ENCODE peak calls at places on chromosomes 6 and 20, in eight cellular contexts. One of them, this sample, is unnamed.

GRCh38 chr20:54061106-54061881 is 9.1 kb downstream of the BCAS1 start:
- DNase-seq in HTR-8/SVneo: no peak
- DNase-seq in naive B cell: no peak
- DNase-seq in prostate gland: no peak
- DNase-seq in left ventricle myocardium inferior: no peak
- DNase-seq in GM13976: no peak
- DNase-seq in AG08395: peak
- DNase-seq in activated effector memory CD4-positive, alpha-beta T cell treated with anti-CD3 and anti-CD28 coated beads, Interleukin-2, amount 50 U/mL, for 16 hours: no peak
- DNase-seq in this sample: no peak

GRCh38 chr6:145756170-145756662 is 20.9 kb upstream of the EPM2A start:
- DNase-seq in activated effector memory CD4-positive, alpha-beta T cell treated with anti-CD3 and anti-CD28 coated beads, Interleukin-2, amount 50 U/mL, for 16 hours: no peak
- DNase-seq in GM13976: no peak
- DNase-seq in naive B cell: no peak
- DNase-seq in HTR-8/SVneo: peak
- DNase-seq in AG08395: peak
- DNase-seq in prostate gland: peak
- DNase-seq in left ventricle myocardium inferior: peak
- DNase-seq in this sample: no peak

GRCh38 chr6:89834884-89835792 is 5.5 kb downstream of the CASP8AP2 start:
- DNase-seq in prostate gland: no peak
- DNase-seq in GM13976: peak
- DNase-seq in naive B cell: peak
- DNase-seq in left ventricle myocardium inferior: no peak
- DNase-seq in HTR-8/SVneo: no peak
- DNase-seq in activated effector memory CD4-positive, alpha-beta T cell treated with anti-CD3 and anti-CD28 coated beads, Interleukin-2, amount 50 U/mL, for 16 hours: peak
- DNase-seq in AG08395: peak
- DNase-seq in this sample: no peak

GRCh38 chr20:2237059-2237458 is 58.7 kb upstream of the TGM3 start:
- DNase-seq in AG08395: peak
- DNase-seq in GM13976: no peak
- DNase-seq in HTR-8/SVneo: peak
- DNase-seq in activated effector memory CD4-positive, alpha-beta T cell treated with anti-CD3 and anti-CD28 coated beads, Interleukin-2, amount 50 U/mL, for 16 hours: no peak
- DNase-seq in left ventricle myocardium inferior: no peak
- DNase-seq in prostate gland: peak
- DNase-seq in naive B cell: no peak
- DNase-seq in this sample: no peak

GRCh38 chr20:63861365-63861934 is at the start of gene ABHD16B:
- DNase-seq in AG08395: no peak
- DNase-seq in HTR-8/SVneo: no peak
- DNase-seq in activated effector memory CD4-positive, alpha-beta T cell treated with anti-CD3 and anti-CD28 coated beads, Interleukin-2, amount 50 U/mL, for 16 hours: no peak
- DNase-seq in naive B cell: no peak
- DNase-seq in prostate gland: no peak
- DNase-seq in left ventricle myocardium inferior: no peak
- DNase-seq in GM13976: no peak
- DNase-seq in this sample: no peak

GRCh38 chr6:138533667-138534066 is 34.4 kb upstream of the NHSL1 start:
- DNase-seq in AG08395: no peak
- DNase-seq in activated effector memory CD4-positive, alpha-beta T cell treated with anti-CD3 and anti-CD28 coated beads, Interleukin-2, amount 50 U/mL, for 16 hours: no peak
- DNase-seq in HTR-8/SVneo: no peak
- DNase-seq in GM13976: no peak
- DNase-seq in naive B cell: no peak
- DNase-seq in left ventricle myocardium inferior: no peak
- DNase-seq in prostate gland: no peak
- DNase-seq in this sample: no peak

GRCh38 chr6:112218563-112218962 is 35.8 kb downstream of the LAMA4 start:
- DNase-seq in GM13976: no peak
- DNase-seq in prostate gland: no peak
- DNase-seq in left ventricle myocardium inferior: peak
- DNase-seq in AG08395: no peak
- DNase-seq in naive B cell: no peak
- DNase-seq in activated effector memory CD4-positive, alpha-beta T cell treated with anti-CD3 and anti-CD28 coated beads, Interleukin-2, amount 50 U/mL, for 16 hours: no peak
- DNase-seq in HTR-8/SVneo: no peak
- DNase-seq in this sample: no peak

GRCh38 chr20:54526801-54527200 is 51.4 kb downstream of the DOK5 start:
- DNase-seq in prostate gland: no peak
- DNase-seq in activated effector memory CD4-positive, alpha-beta T cell treated with anti-CD3 and anti-CD28 coated beads, Interleukin-2, amount 50 U/mL, for 16 hours: no peak
- DNase-seq in left ventricle myocardium inferior: no peak
- DNase-seq in naive B cell: no peak
- DNase-seq in AG08395: no peak
- DNase-seq in GM13976: no peak
- DNase-seq in HTR-8/SVneo: no peak
- DNase-seq in this sample: no peak

GRCh38 chr6:96520851-96521115 is 823 bp upstream of the UFL1 start:
- DNase-seq in AG08395: no peak
- DNase-seq in left ventricle myocardium inferior: no peak
- DNase-seq in HTR-8/SVneo: no peak
- DNase-seq in naive B cell: no peak
- DNase-seq in prostate gland: no peak
- DNase-seq in GM13976: no peak
- DNase-seq in activated effector memory CD4-positive, alpha-beta T cell treated with anti-CD3 and anti-CD28 coated beads, Interleukin-2, amount 50 U/mL, for 16 hours: no peak
- DNase-seq in this sample: no peak

GRCh38 chr6:12014027-12014872 is 2.1 kb downstream of the HIVEP1 start:
- DNase-seq in AG08395: peak
- DNase-seq in naive B cell: no peak
- DNase-seq in prostate gland: no peak
- DNase-seq in left ventricle myocardium inferior: no peak
- DNase-seq in GM13976: no peak
- DNase-seq in activated effector memory CD4-positive, alpha-beta T cell treated with anti-CD3 and anti-CD28 coated beads, Interleukin-2, amount 50 U/mL, for 16 hours: no peak
- DNase-seq in HTR-8/SVneo: peak
- DNase-seq in this sample: no peak

GRCh38 chr20:50691585-50692552 is 527 bp upstream of the RIPOR3 start:
- DNase-seq in prostate gland: no peak
- DNase-seq in AG08395: no peak
- DNase-seq in left ventricle myocardium inferior: no peak
- DNase-seq in naive B cell: no peak
- DNase-seq in GM13976: no peak
- DNase-seq in HTR-8/SVneo: no peak
- DNase-seq in activated effector memory CD4-positive, alpha-beta T cell treated with anti-CD3 and anti-CD28 coated beads, Interleukin-2, amount 50 U/mL, for 16 hours: no peak
- DNase-seq in this sample: no peak

GRCh38 chr6:140744648-140745320 is 1370.3 kb upstream of the CITED2 start:
- DNase-seq in HTR-8/SVneo: no peak
- DNase-seq in activated effector memory CD4-positive, alpha-beta T cell treated with anti-CD3 and anti-CD28 coated beads, Interleukin-2, amount 50 U/mL, for 16 hours: no peak
- DNase-seq in GM13976: no peak
- DNase-seq in prostate gland: no peak
- DNase-seq in naive B cell: no peak
- DNase-seq in left ventricle myocardium inferior: no peak
- DNase-seq in AG08395: peak
- DNase-seq in this sample: no peak

GRCh38 chr20:309841-310644 is 12.7 kb downstream of the ZCCHC3 start:
- DNase-seq in AG08395: peak
- DNase-seq in prostate gland: peak
- DNase-seq in naive B cell: peak
- DNase-seq in GM13976: peak
- DNase-seq in activated effector memory CD4-positive, alpha-beta T cell treated with anti-CD3 and anti-CD28 coated beads, Interleukin-2, amount 50 U/mL, for 16 hours: peak
- DNase-seq in HTR-8/SVneo: peak
- DNase-seq in left ventricle myocardium inferior: peak
- DNase-seq in this sample: peak

GRCh38 chr20:34403908-34404307 is 40.8 kb downstream of the ITCH start:
- DNase-seq in activated effector memory CD4-positive, alpha-beta T cell treated with anti-CD3 and anti-CD28 coated beads, Interleukin-2, amount 50 U/mL, for 16 hours: no peak
- DNase-seq in naive B cell: peak
- DNase-seq in GM13976: peak
- DNase-seq in HTR-8/SVneo: no peak
- DNase-seq in prostate gland: no peak
- DNase-seq in left ventricle myocardium inferior: no peak
- DNase-seq in AG08395: no peak
- DNase-seq in this sample: no peak

GRCh38 chr6:39746795-39747194 is 21.6 kb upstream of the KIF6 start:
- DNase-seq in activated effector memory CD4-positive, alpha-beta T cell treated with anti-CD3 and anti-CD28 coated beads, Interleukin-2, amount 50 U/mL, for 16 hours: no peak
- DNase-seq in GM13976: no peak
- DNase-seq in HTR-8/SVneo: no peak
- DNase-seq in naive B cell: no peak
- DNase-seq in left ventricle myocardium inferior: no peak
- DNase-seq in AG08395: no peak
- DNase-seq in prostate gland: no peak
- DNase-seq in this sample: no peak

GRCh38 chr20:52275243-52275817 is 83.8 kb upstream of the ZFP64 start:
- DNase-seq in prostate gland: no peak
- DNase-seq in HTR-8/SVneo: no peak
- DNase-seq in naive B cell: no peak
- DNase-seq in AG08395: no peak
- DNase-seq in activated effector memory CD4-positive, alpha-beta T cell treated with anti-CD3 and anti-CD28 coated beads, Interleukin-2, amount 50 U/mL, for 16 hours: no peak
- DNase-seq in left ventricle myocardium inferior: no peak
- DNase-seq in GM13976: no peak
- DNase-seq in this sample: no peak